ENCODE peak calls at places on chromosomes 1 and 21, in six cellular contexts. F, I, U, L, E and X are unnamed samples.

GRCh38 chr1:40107290-40107959 is 10.4 kb upstream of the PPT1 start:
- DNase-seq in L (no peak), E (no peak), F (no peak), I (no peak), U (no peak), X (no peak)

GRCh38 chr1:2314297-2314802 is 77.0 kb downstream of the MORN1 start:
- DNase-seq in U (peak), I (peak), L (peak), F (peak), E (no peak), X (peak)

GRCh38 chr1:95730986-95731385 is 497.0 kb downstream of the RWDD3 start:
- DNase-seq in I (no peak), F (no peak), E (no peak), U (no peak), L (no peak), X (no peak)

GRCh38 chr1:162328507-162328906 is 48.1 kb downstream of the SPATA46 start:
- DNase-seq in I (no peak), L (no peak), E (no peak), F (no peak), U (no peak), X (no peak)

GRCh38 chr21:46052703-46053651 is 44.9 kb upstream of the COL6A2 start:
- DNase-seq in F (peak), E (no peak), L (no peak), I (peak), U (no peak), X (peak)

GRCh38 chr1:66676616-66677298 is 75.5 kb upstream of the DYNLT5 start:
- DNase-seq in U (no peak), F (peak), E (no peak), I (peak), L (no peak), X (peak)

GRCh38 chr1:24389231-24389678 is 24.3 kb downstream of the STPG1 start:
- DNase-seq in L (no peak), I (no peak), F (no peak), U (no peak), E (no peak), X (no peak)

GRCh38 chr1:37186246-37186756 is 152.0 kb upstream of the GRIK3 start:
- DNase-seq in L (no peak), E (no peak), U (no peak), I (no peak), F (no peak), X (no peak)

GRCh38 chr1:16724718-16725438 is 15.4 kb upstream of the RNU1-4 start:
- DNase-seq in I (no peak), E (no peak), U (peak), F (no peak), L (no peak), X (no peak)

GRCh38 chr1:154745286-154745731 is 124.8 kb downstream of the KCNN3 start:
- DNase-seq in E (no peak), L (no peak), F (no peak), I (peak), U (no peak), X (no peak)

GRCh38 chr1:205325334-205325884 is 3.9 kb upstream of the NUAK2 start:
- DNase-seq in I (peak), U (no peak), L (peak), E (peak), F (peak), X (peak)

GRCh38 chr21:14911351-14911750 is 153.4 kb downstream of the NRIP1 start:
- DNase-seq in I (no peak), U (no peak), F (no peak), L (no peak), E (no peak), X (no peak)

GRCh38 chr1:22228505-22228911 is 85.6 kb upstream of the WNT4 start:
- DNase-seq in F (no peak), L (no peak), U (no peak), E (no peak), I (no peak), X (no peak)

GRCh38 chr1:201493757-201494617 is 12.9 kb downstream of the CSRP1 start:
- DNase-seq in E (no peak), F (no peak), L (no peak), U (no peak), I (peak), X (no peak)

GRCh38 chr1:36516372-36517018 is 33.8 kb upstream of the CSF3R start:
- DNase-seq in L (peak), F (peak), I (peak), E (peak), U (no peak), X (peak)

GRCh38 chr1:26434161-26434752 is 2.1 kb downstream of the DHDDS start:
- DNase-seq in E (no peak), I (no peak), L (no peak), F (no peak), U (no peak), X (no peak)

GRCh38 chr21:45869121-45870007 is 112.2 kb upstream of the COL6A1 start:
- DNase-seq in L (no peak), I (peak), E (peak), U (no peak), F (peak), X (peak)

GRCh38 chr21:39326607-39327307 is 13.3 kb upstream of the BRWD1 start:
- DNase-seq in L (no peak), I (no peak), F (no peak), E (no peak), U (no peak), X (no peak)

GRCh38 chr1:40986328-40986783 is 6.9 kb downstream of the CTPS1 start:
- DNase-seq in I (no peak), U (no peak), E (no peak), L (no peak), F (no peak), X (no peak)

GRCh38 chr1:32997381-32997891 is 32.8 kb upstream of the RNF19B start:
- DNase-seq in I (peak), F (peak), L (no peak), U (no peak), E (no peak), X (peak)

GRCh38 chr1:14598007-14598497 is 433 bp upstream of the KAZN start:
- DNase-seq in E (no peak), U (no peak), I (no peak), L (no peak), F (peak), X (no peak)

GRCh38 chr1:95407146-95407863 is 173.3 kb downstream of the RWDD3 start:
- DNase-seq in L (no peak), U (no peak), E (no peak), F (no peak), I (no peak), X (no peak)

GRCh38 chr1:104929280-104929679 is 1179.6 kb downstream of the AMY1C start:
- DNase-seq in E (no peak), F (no peak), U (no peak), L (no peak), I (no peak), X (no peak)

GRCh38 chr1:207259391-207259790 is 62.1 kb upstream of the CD55 start:
- DNase-seq in F (peak), E (peak), L (no peak), I (peak), U (no peak), X (no peak)

GRCh38 chr1:95994643-95995042 is 726.9 kb upstream of the PTBP2 start:
- DNase-seq in L (no peak), E (no peak), I (peak), F (no peak), U (no peak), X (no peak)

GRCh38 chr1:68571499-68571898 is 74.6 kb upstream of the DEPDC1 start:
- DNase-seq in I (peak), L (no peak), U (no peak), F (no peak), E (no peak), X (no peak)

GRCh38 chr1:197884173-197884572 is 18.3 kb upstream of the C1orf53 start:
- DNase-seq in L (no peak), F (no peak), E (no peak), U (no peak), I (peak), X (no peak)